ENCODE peak calls at places on chromosomes 4 and X, in nine cellular contexts. T is posterior vena cava; V is ascending aorta; X is GM23248; F is GM04504; M is stimulated activated CD4-positive, alpha-beta T cell treated with anti-CD3 and anti-CD28 coated beads, TNF-alpha, amount 100 ng/mL, for 4 hours; I is H54; G is adipocyte; O is HCEC 1CT. B is an unnamed sample.

GRCh38 chr4:80231180-80231579 is 33.9 kb downstream of the PRDM8 start:
- DNase-seq in T (no peak), V (no peak), X (no peak), F (no peak), M (no peak), I (no peak), G (no peak), O (no peak), B (no peak)

GRCh38 chr4:154836030-154836429 is 55.0 kb downstream of the RBM46 start:
- DNase-seq in T (no peak), V (no peak), X (no peak), F (no peak), M (no peak), I (no peak), G (no peak), O (no peak), B (no peak)

GRCh38 chr4:187010052-187010451 is 286.4 kb upstream of the FAT1 start:
- DNase-seq in T (no peak), V (no peak), X (peak), F (no peak), M (no peak), I (no peak), G (peak), O (no peak), B (no peak)

GRCh38 chr4:2301806-2302205 is 39.9 kb upstream of the MXD4 start:
- DNase-seq in T (peak), V (no peak), X (no peak), F (no peak), M (no peak), I (no peak), G (no peak), O (no peak), B (no peak)

GRCh38 chrX:132744470-132744869 is 214.0 kb downstream of the HS6ST2 start:
- DNase-seq in T (no peak), V (no peak), X (no peak), F (no peak), M (no peak), I (no peak), G (no peak), O (no peak), B (no peak)

GRCh38 chrX:25527596-25527995 is 511.8 kb upstream of the ARX start:
- DNase-seq in T (no peak), V (no peak), X (no peak), F (no peak), M (no peak), I (no peak), G (no peak), O (no peak), B (no peak)

GRCh38 chr4:120922390-120923200 is at the start of gene PRDM5:
- DNase-seq in T (peak), V (no peak), X (peak), F (peak), M (no peak), I (peak), G (peak), O (peak), B (no peak)

GRCh38 chr4:138910201-138910913 is 105.2 kb upstream of the NOCT start:
- DNase-seq in T (no peak), V (no peak), X (peak), F (no peak), M (no peak), I (peak), G (no peak), O (no peak), B (no peak)

GRCh38 chr4:8515316-8516060 is 64.7 kb upstream of the GPR78 start:
- DNase-seq in T (peak), V (no peak), X (peak), F (peak), M (no peak), I (peak), G (peak), O (peak), B (no peak)

B was measured in activated T-helper 9 cell treated with anti-CD3 and anti-CD28 coated beads, Interleukin-2, amount 50 U/mL, for 16 hours.